ENCODE peak calls at places on chromosome 1, in six cellular contexts. P is SK-N-SH, U is K562, H is sigmoid colon, L is suprapubic skin, T is GM23338. V is an unnamed sample. For H3K4me1, the result is how much of the 10 kb centered on the place peaks cover.

GRCh38 chr1:64515427-64515826 is 45.5 kb downstream of the CACHD1 start:
- DNase-seq in L (peak), T (no peak), P (no peak), H (peak), U (no peak), V (peak)

GRCh38 chr1:115456441-115456961 is 118.5 kb upstream of the NGF start:
- DNase-seq in L (no peak), T (no peak), H (no peak), P (no peak), U (no peak), V (no peak)

GRCh38 chr1:53341521-53341895 is 13.6 kb upstream of the LRP8 start:
- DNase-seq in H (no peak), P (no peak), U (no peak), L (peak), T (no peak), V (no peak)

GRCh38 chr1:111729271-111729921 is 9.8 kb downstream of the INKA2 start:
- DNase-seq in P (no peak), T (no peak), U (no peak), L (no peak), H (no peak), V (no peak)

GRCh38 chr1:54287176-54287650 is 87.2 kb downstream of the MRPL37 start:
- DNase-seq in L (peak), U (peak), T (no peak), P (peak), H (peak), V (peak)

GRCh38 chr1:78688701-78689100 is 39.1 kb downstream of the IFI44 start:
- DNase-seq in T (peak), L (no peak), H (no peak), P (peak), U (no peak), V (no peak)

GRCh38 chr1:118485757-118486156 is 300.7 kb upstream of the SPAG17 start:
- DNase-seq in L (no peak), H (no peak), P (no peak), U (no peak), T (no peak), V (no peak)

GRCh38 chr1:116346943-116347673 is 25.9 kb upstream of the ATP1A1 start:
- DNase-seq in U (no peak), T (peak), P (no peak), H (no peak), L (no peak), V (peak)

GRCh38 chr1:228793032-228793431 is 57.8 kb downstream of the RHOU start:
- DNase-seq in P (no peak), H (no peak), U (no peak), L (no peak), T (no peak), V (no peak)

GRCh38 chr1:25037174-25038074 is 107.3 kb upstream of the RUNX3 start:
- DNase-seq in U (peak), L (no peak), T (peak), H (no peak), P (peak), V (no peak)

GRCh38 chr1:38608202-38608864 is 251.2 kb downstream of the RRAGC start:
- DNase-seq in U (peak), H (no peak), T (peak), P (peak), L (no peak), V (no peak)

GRCh38 chr1:98660941-98661543 is 479 bp upstream of the SNX7 start:
- DNase-seq in U (no peak), L (no peak), P (no peak), T (no peak), H (no peak), V (no peak)

GRCh38 chr1:31010081-31010989 is 55.2 kb downstream of the PUM1 start:
- DNase-seq in H (no peak), P (no peak), T (no peak), L (no peak), U (no peak), V (no peak)

GRCh38 chr1:114828251-114828650 is 26.4 kb upstream of the SYCP1 start:
- DNase-seq in L (no peak), U (no peak), P (no peak), H (no peak), T (no peak), V (no peak)

GRCh38 chr1:162217674-162218073 is 148.2 kb downstream of the NOS1AP start:
- DNase-seq in T (no peak), H (no peak), P (no peak), U (no peak), L (no peak), V (no peak)

GRCh38 chr1:65230741-65231439 is 78.5 kb upstream of the DNAJC6 start:
- DNase-seq in H (no peak), P (no peak), T (no peak), L (no peak), U (peak), V (no peak)

GRCh38 chr1:218967836-218968235 is 205.8 kb upstream of the LYPLAL1 start:
- DNase-seq in L (no peak), T (no peak), H (no peak), U (no peak), P (no peak), V (no peak)

GRCh38 chr1:55854911-55855310 is 639.7 kb upstream of the USP24 start:
- DNase-seq in H (no peak), L (no peak), U (no peak), P (no peak), T (no peak), V (no peak)

GRCh38 chr1:168834225-168834872 is 105.3 kb upstream of the DPT start:
- DNase-seq in L (no peak), U (no peak), H (no peak), P (no peak), T (no peak), V (no peak)

GRCh38 chr1:61186753-61187152 is 104.4 kb downstream of the NFIA start:
- DNase-seq in P (no peak), L (no peak), U (no peak), T (no peak), H (no peak), V (no peak)

GRCh38 chr1:236141447-236142357 is 637 bp upstream of the GPR137B start:
- DNase-seq in H (no peak), U (no peak), L (no peak), T (peak), P (peak), V (no peak)

GRCh38 chr1:26097696-26098095 is 13.9 kb upstream of the PDIK1L start:
- DNase-seq in U (no peak), T (no peak), L (no peak), P (no peak), H (no peak), V (no peak)

GRCh38 chr1:228434674-228435073 is 18.0 kb upstream of the TRIM17 start:
- DNase-seq in P (no peak), U (peak), T (peak), H (no peak), L (no peak), V (no peak)

GRCh38 chr1:228211091-228211870 is 3.4 kb downstream of the OBSCN start:
- DNase-seq in H (no peak), P (no peak), T (peak), U (no peak), L (no peak), V (no peak)

GRCh38 chr1:59696421-59697115 is 118.2 kb upstream of the HOOK1 start:
- DNase-seq in U (no peak), L (no peak), P (no peak), T (no peak), H (no peak), V (no peak)

GRCh38 chr1:1075148-1075935 is 1.2 kb upstream of the RNF223 start:
- DNase-seq in U (peak), H (peak), L (peak), T (no peak), P (peak), V (peak)

GRCh38 chr1:23194119-23194984 is 22.9 kb downstream of the HTR1D start:
- DNase-seq in L (no peak), U (no peak), T (no peak), P (no peak), H (no peak), V (no peak)

GRCh38 chr1:156421062-156421938 is 52.3 kb downstream of the RHBG start:
- DNase-seq in U (peak), T (peak), P (peak), H (peak), L (peak), V (peak)

GRCh38 chr1:53656062-53656915 is 82.7 kb downstream of the GLIS1 start:
- DNase-seq in L (peak), P (peak), U (no peak), T (no peak), H (no peak), V (no peak)

GRCh38 chr1:40404670-40405462 is 31.3 kb downstream of the SMAP2 start:
- DNase-seq in T (peak), H (no peak), L (no peak), U (peak), P (peak), V (no peak)

GRCh38 chr1:209094384-209094783 is 489.1 kb upstream of the CAMK1G start:
- DNase-seq in T (peak), H (no peak), U (no peak), P (no peak), L (no peak), V (no peak)

GRCh38 chr1:160542303-160542945 is 19.4 kb upstream of the SLAMF6 start:
- DNase-seq in H (no peak), T (no peak), L (no peak), U (no peak), P (no peak), V (no peak)

GRCh38 chr1:205936846-205937707 is 6.2 kb downstream of the SLC26A9 start:
- DNase-seq in L (no peak), U (no peak), T (no peak), H (no peak), P (no peak), V (no peak)

GRCh38 chr1:212635141-212635601 is 26.6 kb downstream of the ATF3 start:
- DNase-seq in T (no peak), P (no peak), H (no peak), U (no peak), L (no peak), V (no peak)

GRCh38 chr1:234545512-234546386 is 64.2 kb downstream of the IRF2BP2 start:
- DNase-seq in P (no peak), L (peak), U (no peak), T (no peak), H (peak), V (no peak)
- TF ChIP-seq POLR2AphosphoS5 in P (no peak), L (no peak), U (no peak), T (no peak), H (no peak), V (no peak)

DNA sequence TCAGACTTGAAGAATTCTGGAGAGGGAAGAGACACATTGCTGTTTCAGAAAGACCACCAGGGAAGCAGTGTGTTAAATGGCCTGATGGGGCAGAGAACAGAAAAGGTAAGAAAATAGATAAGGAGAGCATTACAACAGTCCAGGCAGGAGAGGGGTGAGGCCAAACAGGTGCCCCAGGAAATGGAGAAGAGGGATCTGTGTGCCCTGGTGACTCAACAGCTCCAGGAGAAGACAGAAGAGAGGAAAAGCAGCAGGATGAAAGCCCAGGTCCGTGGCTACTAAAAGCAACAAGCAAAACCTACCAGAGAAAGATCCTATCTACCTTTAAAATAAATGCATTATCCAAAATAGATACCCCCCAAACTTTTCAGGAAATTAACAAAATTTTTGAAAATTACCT is 9.2 kb downstream of the TP53BP2 start:
- DNase-seq in H (no peak), L (no peak), T (no peak), U (no peak), P (no peak), V (no peak)
- H3K4me1 ChIP-seq in H (half or more), L (under half), T (half or more), U (half or more), P (half or more), V (under half)

GRCh38 chr1:230609208-230609607 is 33.1 kb upstream of the COG2 start:
- DNase-seq in L (no peak), U (no peak), H (no peak), P (no peak), T (no peak), V (no peak)
- TF ChIP-seq POLR2AphosphoS5 in L (no peak), U (no peak), H (no peak), P (no peak), T (no peak), V (no peak)

DNA sequence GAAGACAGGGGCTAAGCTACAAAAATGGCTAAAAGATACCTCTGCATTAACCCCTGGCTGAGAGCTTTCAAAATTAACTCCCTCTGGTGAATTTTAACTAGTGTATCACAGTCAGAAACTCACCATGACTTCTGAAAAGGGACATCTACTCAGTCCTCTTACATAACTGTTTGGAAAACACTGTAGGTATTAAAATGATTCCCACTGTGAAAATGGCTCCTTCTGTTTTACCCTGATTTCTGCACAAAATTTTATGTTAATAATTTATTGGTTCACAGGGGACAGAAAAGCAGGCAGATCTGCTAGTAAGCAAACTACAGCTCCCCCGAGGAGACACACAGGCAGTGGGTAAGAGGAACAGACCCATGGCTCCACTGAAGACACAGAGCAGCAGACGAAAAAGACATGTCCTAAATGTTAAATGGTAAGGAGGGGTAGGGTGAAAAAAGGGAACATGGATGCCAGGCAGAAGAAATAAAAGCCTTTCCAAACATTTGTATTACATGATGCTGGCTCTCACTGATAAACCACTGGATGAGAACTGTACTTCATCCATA is 111.7 kb downstream of the SLC45A1 start:
- DNase-seq in T (no peak), U (no peak), L (no peak), P (no peak), H (no peak), V (no peak)
- H3K4me1 ChIP-seq in T (under half), U (under half), L (under half), P (under half), H (under half), V (under half)

DNA sequence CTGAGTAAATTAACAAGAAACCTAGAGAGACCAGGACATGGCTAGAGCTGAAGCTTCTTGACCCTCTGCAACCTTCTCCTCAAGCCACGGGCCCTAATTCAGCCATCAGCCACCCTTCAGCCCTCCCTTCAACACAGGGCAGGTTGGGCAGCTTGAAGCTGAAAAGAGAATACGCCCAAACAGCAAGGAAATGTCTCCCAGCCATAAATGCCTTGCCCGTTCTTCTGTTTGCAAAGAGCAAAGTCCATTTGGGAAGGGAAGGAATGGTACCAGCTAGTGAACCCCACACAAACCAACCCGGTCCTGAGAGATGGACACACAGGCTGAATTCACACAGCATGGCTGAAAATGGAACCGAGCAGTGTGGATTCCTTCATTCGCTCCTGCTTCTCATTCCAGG is 11.5 kb downstream of the PLEKHA6 start:
- DNase-seq in T (no peak), H (no peak), U (no peak), P (no peak), L (no peak), V (no peak)
- TF ChIP-seq POLR2AphosphoS5 in T (no peak), H (no peak), U (no peak), P (no peak), L (no peak), V (no peak)

GRCh38 chr1:81803423-81804103 is 2.8 kb downstream of the ADGRL2 start:
- DNase-seq in P (peak), T (peak), U (no peak), H (no peak), L (no peak), V (no peak)

GRCh38 chr1:81802601-81803422 is 2.1 kb downstream of the ADGRL2 start:
- DNase-seq in T (peak), P (peak), U (no peak), L (peak), H (peak), V (peak)

GRCh38 chr1:81806432-81806770 is 5.7 kb downstream of the ADGRL2 start:
- DNase-seq in U (no peak), P (no peak), H (no peak), T (no peak), L (no peak), V (no peak)

GRCh38 chr1:81805537-81806431 is 5.0 kb downstream of the ADGRL2 start:
- DNase-seq in L (no peak), T (no peak), U (no peak), P (no peak), H (no peak), V (no peak)

DNA sequence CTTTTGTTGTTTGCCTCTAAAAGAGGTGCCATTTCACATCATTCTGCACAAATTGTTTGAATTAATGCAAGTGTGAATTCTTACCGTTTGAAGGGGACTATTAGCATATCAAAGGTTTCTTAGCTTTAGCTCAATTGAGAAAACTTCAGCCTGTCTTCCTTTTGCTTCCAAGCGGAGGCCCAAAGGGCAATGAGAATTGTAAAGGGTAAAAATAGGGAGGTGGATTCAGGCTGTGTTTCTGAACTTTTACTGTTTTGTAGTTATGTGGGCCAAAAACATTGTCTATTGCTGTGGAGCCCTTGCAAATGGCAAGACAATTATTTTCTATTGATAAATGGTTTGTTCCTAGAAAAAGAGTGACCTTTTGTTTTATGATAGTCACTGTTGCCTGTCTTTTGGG is 3.6 kb downstream of the ADGRL2 start:
- DNase-seq in H (no peak), U (no peak), P (no peak), T (peak), L (no peak), V (no peak)
- H3K4me1 ChIP-seq in H (under half), U (under half), P (under half), T (half or more), L (under half), V (under half)

GRCh38 chr1:234746798-234747196 is 136.8 kb upstream of the IRF2BP2 start:
- DNase-seq in U (no peak), L (no peak), T (no peak), P (no peak), H (no peak), V (peak)

GRCh38 chr1:234745844-234746797 is 136.1 kb upstream of the IRF2BP2 start:
- DNase-seq in L (no peak), H (no peak), T (no peak), P (peak), U (peak), V (no peak)

GRCh38 chr1:234748066-234748465 is 138.1 kb upstream of the IRF2BP2 start:
- DNase-seq in U (no peak), L (no peak), P (no peak), T (no peak), H (no peak), V (no peak)

GRCh38 chr1:234748713-234749112 is 138.7 kb upstream of the IRF2BP2 start:
- DNase-seq in T (no peak), L (no peak), U (no peak), H (no peak), P (no peak), V (no peak)

DNA sequence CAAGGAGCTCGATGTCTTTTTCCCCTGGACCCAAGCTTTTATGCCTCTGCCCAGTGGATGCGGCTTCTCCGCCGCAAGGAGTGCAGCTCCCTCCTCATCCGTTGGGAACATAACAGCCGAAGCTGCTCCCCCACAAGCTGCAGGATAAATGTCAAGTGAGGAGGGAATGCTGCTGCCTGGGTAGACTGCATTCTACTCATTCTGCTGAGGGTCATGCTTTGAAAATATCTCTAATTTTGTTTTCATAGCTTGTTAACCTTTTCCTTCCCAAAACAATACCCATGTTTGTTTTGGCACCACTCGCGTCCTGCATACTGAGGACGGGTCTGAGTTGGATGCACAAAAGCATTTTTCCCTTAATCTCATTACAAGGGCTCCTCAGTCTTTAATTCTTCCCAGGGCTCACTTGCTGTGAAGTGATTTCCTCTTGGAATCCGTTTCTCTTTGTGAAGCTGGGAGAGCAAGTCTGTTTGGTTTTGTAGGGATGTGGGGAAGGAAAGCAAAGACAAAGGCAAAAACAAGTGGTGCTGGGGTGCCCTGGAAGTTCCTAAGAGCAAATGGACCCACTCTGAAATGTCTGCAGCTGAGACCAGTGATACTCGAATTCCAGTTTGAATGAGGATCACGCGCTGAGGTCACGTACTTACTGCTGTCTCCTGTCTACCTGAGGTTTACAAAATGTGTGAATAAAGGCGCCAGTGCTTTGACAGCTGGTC is 134.0 kb upstream of the IRF2BP2 start:
- DNase-seq in T (peak), L (no peak), H (no peak), U (no peak), P (no peak), V (no peak)
- TF ChIP-seq POLR2AphosphoS5 in T (no peak), L (no peak), H (no peak), U (no peak), P (no peak), V (no peak)

V was measured in breast epithelium.